ENCODE peak calls at places on chromosomes 16 and 17, in eight cellular contexts. G is ascending aorta, B is endothelial cell of umbilical vein, W is K562, I is WERI-Rb-1, K is left ventricle myocardium inferior, Y is hepatocyte, S is OCI-LY7. V is an unnamed sample.

GRCh38 chr17:79188048-79188447 is 113.4 kb downstream of the ENGASE start:
- DNase-seq in G (no peak), B (no peak), W (peak; percentile 72), I (peak; percentile 92), K (no peak), Y (peak; percentile 40), S (peak; percentile 61), V (peak; percentile 6)

GRCh38 chr16:47612711-47613110 is 151.6 kb downstream of the PHKB start:
- DNase-seq in G (no peak), B (no peak), W (no peak), I (no peak), K (no peak), Y (no peak), S (no peak), V (no peak)

GRCh38 chr16:84567446-84567962 is 50.4 kb downstream of the COTL1 start:
- DNase-seq in G (no peak), B (no peak), W (no peak), I (no peak), K (no peak), Y (no peak), S (no peak), V (no peak)

GRCh38 chr16:11796227-11797165 is 562 bp downstream of the ZC3H7A start:
- DNase-seq in G (peak; percentile 89), B (peak; percentile 60), W (peak; percentile 69), I (peak; percentile 75), K (peak; percentile 72), Y (peak; percentile 77), S (peak; percentile 31), V (peak; percentile 59)

GRCh38 chr16:88298166-88298881 is 84.4 kb upstream of the ZNF469 start:
- DNase-seq in G (peak; percentile 83), B (no peak), W (no peak), I (no peak), K (peak; percentile 36), Y (no peak), S (no peak), V (no peak)

GRCh38 chr17:27384721-27385120 is 71.5 kb upstream of the KSR1 start:
- DNase-seq in G (no peak), B (no peak), W (no peak), I (no peak), K (no peak), Y (no peak), S (no peak), V (no peak)

GRCh38 chr16:21987498-21987897 is 13.4 kb downstream of the PDZD9 start:
- DNase-seq in G (no peak), B (no peak), W (no peak), I (no peak), K (no peak), Y (no peak), S (no peak), V (no peak)

GRCh38 chr17:44219636-44220210 is at the start of gene UBTF:
- DNase-seq in G (peak; percentile 76), B (peak; percentile 54), W (peak; percentile 80), I (peak; percentile 92), K (peak; percentile 80), Y (peak; percentile 81), S (peak; percentile 87), V (peak; percentile 80)

GRCh38 chr16:57624806-57625500 is 3.5 kb upstream of the ADGRG1 start:
- DNase-seq in G (no peak), B (no peak), W (no peak), I (no peak), K (no peak), Y (no peak), S (no peak), V (no peak)

GRCh38 chr17:83079766-83080616 is 582 bp downstream of the METRNL start:
- DNase-seq in G (no peak), B (no peak), W (peak; percentile 61), I (no peak), K (no peak), Y (peak; percentile 60), S (peak; percentile 41), V (no peak)

GRCh38 chr16:68091604-68092261 is 6.6 kb downstream of the NFATC3 start:
- DNase-seq in G (no peak), B (peak; percentile 74), W (no peak), I (no peak), K (no peak), Y (no peak), S (no peak), V (peak; percentile 67)

DNA sequence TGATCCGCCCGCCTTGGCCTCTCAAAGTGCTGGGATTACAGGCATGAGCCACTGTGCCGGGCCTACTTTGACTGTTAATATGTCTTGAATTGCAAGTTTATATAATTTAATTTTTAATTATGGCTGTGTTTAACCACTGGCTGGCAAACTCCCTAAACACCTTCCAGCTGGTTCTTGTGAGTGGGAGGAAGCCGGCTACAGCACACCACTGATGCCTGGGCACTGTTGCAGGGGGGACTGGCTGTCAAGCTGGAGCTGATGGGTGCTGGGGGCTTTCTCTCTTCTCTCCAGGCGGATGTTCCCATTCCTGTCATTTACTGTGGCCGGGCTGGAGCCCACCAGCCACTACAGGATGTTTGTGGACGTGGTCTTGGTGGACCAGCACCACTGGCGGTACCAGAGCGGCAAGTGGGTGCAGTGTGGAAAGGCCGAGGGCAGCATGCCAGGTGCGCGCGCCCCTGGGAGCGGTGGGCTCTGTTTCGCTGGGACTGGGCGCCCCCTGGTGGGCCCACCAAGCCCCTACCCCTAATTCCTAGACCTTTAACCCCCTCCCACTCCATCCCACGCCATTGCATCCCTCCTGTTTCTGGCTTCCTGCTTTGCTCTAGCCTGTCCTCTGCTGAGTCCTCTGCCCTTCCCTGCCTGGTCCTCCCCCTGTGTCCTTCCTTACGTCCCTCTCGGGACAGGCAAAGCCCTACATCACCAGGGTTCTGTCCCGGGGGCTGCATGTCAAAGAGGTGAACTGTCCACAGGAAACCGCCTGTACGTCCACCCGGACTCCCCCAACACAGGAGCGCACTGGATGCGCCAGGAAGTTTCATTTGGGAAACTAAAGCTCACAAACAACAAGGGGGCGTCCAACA is 9.5 kb downstream of the TBX21 start:
- DNase-seq in G (peak; percentile 45), B (no peak), W (peak; percentile 80), I (peak; percentile 79), K (no peak), Y (peak; percentile 32), S (peak; percentile 61), V (peak; percentile 19)
- TF ChIP-seq CTCF in G (no peak), B (peak; percentile 35), W (peak; percentile 62), I (peak; percentile 94), K (peak; percentile 39), Y (peak; percentile 42), S (peak; percentile 86), V (peak; percentile 39)

GRCh38 chr17:57810740-57811632 is 38.9 kb downstream of the MRPS23 start:
- DNase-seq in G (no peak), B (no peak), W (no peak), I (peak; percentile 34), K (peak; percentile 61), Y (peak; percentile 30), S (no peak), V (no peak)
- H3K4me3 ChIP-seq in G (peak overlapping the region; percentile 58), B (no peak overlapping the region), W (no peak overlapping the region), I (no peak overlapping the region), K (peak overlapping the region; percentile 43), Y (no peak overlapping the region), S (no peak overlapping the region), V (no peak overlapping the region)

GRCh38 chr17:69528035-69528434 is 113.5 kb downstream of the MAP2K6 start:
- DNase-seq in G (no peak), B (no peak), W (no peak), I (no peak), K (no peak), Y (no peak), S (no peak), V (no peak)
- H3K27ac ChIP-seq in G (no peak overlapping the region), B (no peak overlapping the region), W (no peak overlapping the region), I (no peak overlapping the region), K (no peak overlapping the region), Y (no peak overlapping the region), S (no peak overlapping the region), V (no peak overlapping the region)

DNA sequence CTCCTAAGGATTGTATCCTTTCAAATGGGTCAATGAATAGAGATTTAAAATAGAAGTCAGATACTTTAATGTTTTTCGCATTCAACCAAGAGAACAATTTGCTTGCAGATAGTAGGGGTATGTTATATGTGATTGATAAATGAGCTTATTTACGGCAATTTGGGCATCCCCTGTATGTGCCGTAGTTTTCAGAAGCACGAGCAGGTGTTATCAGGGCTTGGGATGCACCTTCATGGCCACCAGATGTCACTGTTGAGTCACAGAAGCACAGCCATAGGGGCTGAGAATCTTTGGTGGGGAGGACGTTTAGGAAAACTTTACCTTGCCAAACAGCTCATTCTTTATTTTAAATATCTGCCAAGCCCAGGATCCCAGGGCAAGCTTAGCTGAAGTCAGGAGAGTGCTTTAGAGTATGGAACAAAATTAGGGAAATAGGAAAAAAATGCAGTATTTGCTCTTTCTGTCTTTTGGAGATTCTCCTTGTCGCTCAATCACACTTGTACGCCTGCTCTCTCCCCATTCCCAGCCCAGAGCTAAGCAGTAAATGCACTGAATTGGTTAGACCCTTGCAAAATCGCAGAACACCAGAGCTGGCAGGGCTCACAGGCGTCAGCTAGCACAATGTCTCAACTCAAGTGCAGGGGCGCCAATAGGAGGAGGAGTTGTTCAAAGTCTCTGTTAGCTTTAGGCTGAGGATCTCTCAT is 93.6 kb upstream of the MPHOSPH6 start:
- DNase-seq in G (peak; percentile 70), B (peak; percentile 55), W (peak; percentile 89), I (peak; percentile 24), K (peak; percentile 22), Y (peak; percentile 77), S (peak; percentile 64), V (peak; percentile 59)
- TF ChIP-seq CTCF in G (peak; percentile 91), B (peak; percentile 84), W (peak; percentile 92), I (peak; percentile 64), K (peak; percentile 95), Y (peak; percentile 94), S (peak; percentile 99), V (peak; percentile 92)

DNA sequence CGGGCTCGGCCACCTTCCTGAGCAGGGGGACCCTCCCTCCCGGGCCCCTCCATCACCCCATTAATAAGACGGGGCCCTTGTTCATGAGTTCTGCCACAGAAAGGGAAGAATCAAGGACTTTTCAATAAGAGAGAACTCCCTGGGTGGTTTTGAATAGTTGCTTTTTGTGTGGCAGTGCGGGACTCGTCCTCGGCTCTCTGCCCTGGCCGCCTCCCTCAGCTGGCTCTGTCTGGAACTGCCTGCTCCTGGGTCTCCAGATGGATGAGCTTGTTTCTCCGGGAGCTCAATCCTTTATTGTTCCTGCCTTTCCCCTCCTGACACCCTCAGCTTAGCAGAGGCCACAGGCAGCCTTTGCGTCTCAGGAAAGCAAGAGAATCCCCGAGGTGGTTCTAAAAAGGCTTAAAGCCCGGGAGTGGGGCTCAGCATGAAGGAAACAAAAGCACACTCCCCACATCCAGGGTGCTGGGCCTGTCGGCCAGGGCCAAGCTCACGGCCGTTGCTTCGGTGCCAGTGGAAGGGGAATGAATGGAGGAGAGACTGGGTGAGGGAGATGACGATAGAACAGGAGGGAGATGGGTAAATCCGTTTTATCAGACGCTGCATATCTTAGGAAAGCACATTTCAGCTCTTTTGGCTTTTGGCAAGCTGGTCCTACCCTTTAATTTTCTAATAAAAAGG is 60.2 kb downstream of the RAI1 start:
- DNase-seq in G (no peak), B (peak; percentile 26), W (no peak), I (peak; percentile 88), K (no peak), Y (peak; percentile 67), S (no peak), V (no peak)
- H3K4me3 ChIP-seq in G (peak overlapping the region; percentile 13), B (no peak overlapping the region), W (no peak overlapping the region), I (peak overlapping the region; percentile 46), K (no peak overlapping the region), Y (no peak overlapping the region), S (no peak overlapping the region), V (no peak overlapping the region)

DNA sequence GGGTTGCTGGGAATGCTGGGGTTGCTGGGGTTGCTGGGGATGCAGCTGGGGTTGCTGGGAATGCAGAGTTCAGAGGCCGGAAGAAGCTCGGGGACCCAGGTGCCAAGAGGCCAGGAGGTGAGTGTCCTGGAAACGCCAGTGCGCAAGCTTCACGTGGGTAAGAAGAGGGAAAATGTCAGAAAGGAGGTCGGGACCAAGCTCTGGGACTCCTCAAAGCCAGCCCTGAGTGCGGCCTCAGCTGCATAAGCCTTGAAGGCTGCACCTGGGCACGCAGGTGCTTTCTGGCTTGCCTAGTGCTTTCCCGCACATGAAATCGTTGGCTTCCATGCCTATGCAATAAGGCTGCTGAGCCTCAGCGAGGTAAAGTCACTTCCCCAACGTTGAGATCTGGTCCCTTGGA is 48.3 kb downstream of the PITPNM3 start:
- DNase-seq in G (no peak), B (no peak), W (no peak), I (no peak), K (no peak), Y (no peak), S (no peak), V (no peak)
- H3K27ac ChIP-seq in G (no peak overlapping the region), B (peak overlapping the region; percentile 30), W (no peak overlapping the region), I (no peak overlapping the region), K (no peak overlapping the region), Y (no peak overlapping the region), S (no peak overlapping the region), V (no peak overlapping the region)

V was measured in cardiac muscle cell.